ENCODE peak calls at places on chromosomes 6 and 20, in seven cellular contexts. O is tibial artery; L is PC-3; Z is prostate gland; C is RWPE2; H is CD4-positive, alpha-beta T cell; S is Peyer's patch. A is an unnamed sample.

GRCh38 chr20:62316331-62317166 is 13.8 kb downstream of the ADRM1 start:
- DNase-seq in O (no peak), L (no peak), Z (peak), C (peak), H (no peak), S (no peak), A (no peak)

GRCh38 chr6:102026649-102027048 is 633.1 kb downstream of the GRIK2 start:
- DNase-seq in O (no peak), L (no peak), Z (no peak), C (no peak), H (no peak), S (no peak), A (no peak)

GRCh38 chr6:168803874-168804273 is 362.9 kb downstream of the SMOC2 start:
- DNase-seq in O (no peak), L (no peak), Z (no peak), C (no peak), H (no peak), S (no peak), A (no peak)

GRCh38 chr20:15498926-15499325 is 1074.3 kb downstream of the KIF16B start:
- DNase-seq in O (no peak), L (no peak), Z (no peak), C (no peak), H (no peak), S (no peak), A (no peak)

GRCh38 chr6:107981695-107982094 is 23.7 kb upstream of the SEC63 start:
- DNase-seq in O (no peak), L (no peak), Z (no peak), C (no peak), H (no peak), S (no peak), A (no peak)

GRCh38 chr6:36118550-36119107 is 11.7 kb upstream of the MAPK13 start:
- DNase-seq in O (no peak), L (peak), Z (no peak), C (no peak), H (peak), S (peak), A (no peak)

GRCh38 chr6:63553208-63553607 is 19.1 kb upstream of the LOC128125822 start:
- DNase-seq in O (no peak), L (no peak), Z (no peak), C (no peak), H (no peak), S (no peak), A (no peak)

GRCh38 chr6:161922631-161923119 is 648.8 kb upstream of the AGPAT4 start:
- DNase-seq in O (no peak), L (peak), Z (peak), C (no peak), H (no peak), S (peak), A (no peak)

GRCh38 chr6:17448165-17448564 is 54.8 kb downstream of the CAP2 start:
- DNase-seq in O (no peak), L (no peak), Z (no peak), C (no peak), H (no peak), S (no peak), A (no peak)

GRCh38 chr6:90322976-90323474 is 26.4 kb upstream of the BACH2 start:
- DNase-seq in O (no peak), L (no peak), Z (no peak), C (no peak), H (no peak), S (no peak), A (no peak)

GRCh38 chr6:79546186-79546585 is 9.0 kb upstream of the LCA5 start:
- DNase-seq in O (no peak), L (no peak), Z (no peak), C (no peak), H (no peak), S (no peak), A (no peak)

GRCh38 chr6:162907876-162908481 is 180.2 kb downstream of the PACRG start:
- DNase-seq in O (no peak), L (peak), Z (no peak), C (no peak), H (no peak), S (no peak), A (no peak)

GRCh38 chr6:56851104-56851503 is 103.8 kb upstream of the BEND6 start:
- DNase-seq in O (no peak), L (no peak), Z (no peak), C (no peak), H (no peak), S (no peak), A (no peak)

GRCh38 chr20:24765316-24766142 is 183.5 kb upstream of the CST7 start:
- DNase-seq in O (peak), L (no peak), Z (no peak), C (no peak), H (no peak), S (peak), A (no peak)

GRCh38 chr6:158057213-158057987 is 75.7 kb downstream of the SYNJ2 start:
- DNase-seq in O (no peak), L (peak), Z (no peak), C (no peak), H (no peak), S (no peak), A (no peak)

GRCh38 chr20:38272398-38272797 is 11.9 kb upstream of the KIAA1755 start:
- DNase-seq in O (peak), L (peak), Z (no peak), C (peak), H (no peak), S (peak), A (no peak)

GRCh38 chr6:83313880-83314279 is 117.0 kb downstream of the ME1 start:
- DNase-seq in O (no peak), L (no peak), Z (no peak), C (no peak), H (no peak), S (no peak), A (no peak)

GRCh38 chr6:155939253-155939652 is 483.6 kb upstream of the NOX3 start:
- DNase-seq in O (no peak), L (no peak), Z (no peak), C (no peak), H (no peak), S (no peak), A (no peak)

GRCh38 chr20:57633945-57634491 is 13.8 kb upstream of the ZBP1 start:
- DNase-seq in O (no peak), L (no peak), Z (no peak), C (no peak), H (no peak), S (no peak), A (no peak)

GRCh38 chr6:51928320-51928719 is 159.1 kb downstream of the PKHD1 start:
- DNase-seq in O (no peak), L (no peak), Z (no peak), C (no peak), H (no peak), S (no peak), A (no peak)

GRCh38 chr6:150897400-150897943 is 32.0 kb downstream of the MTHFD1L start:
- DNase-seq in O (no peak), L (no peak), Z (no peak), C (no peak), H (no peak), S (no peak), A (no peak)

GRCh38 chr20:5148581-5148980 is 21.8 kb downstream of the CDS2 start:
- DNase-seq in O (no peak), L (no peak), Z (no peak), C (no peak), H (no peak), S (no peak), A (no peak)

GRCh38 chr6:105608711-105609374 is 206.0 kb upstream of the PREP start:
- DNase-seq in O (no peak), L (peak), Z (no peak), C (no peak), H (no peak), S (no peak), A (no peak)

GRCh38 chr6:142302427-142303190 is 802 bp downstream of the ADGRG6 start:
- DNase-seq in O (no peak), L (peak), Z (peak), C (no peak), H (no peak), S (no peak), A (no peak)

GRCh38 chr6:166052837-166053236 is 114.8 kb downstream of the TBXT start:
- DNase-seq in O (no peak), L (no peak), Z (no peak), C (no peak), H (no peak), S (no peak), A (no peak)

GRCh38 chr6:57316581-57317059 is 810 bp upstream of the PRIM2 start:
- DNase-seq in O (peak), L (peak), Z (peak), C (peak), H (peak), S (peak), A (peak)

GRCh38 chr20:32558526-32558925 is 26.6 kb downstream of the NOL4L start:
- DNase-seq in O (no peak), L (no peak), Z (no peak), C (no peak), H (no peak), S (no peak), A (no peak)

GRCh38 chr6:87483929-87484328 is 11.2 kb downstream of the SLC35A1 start:
- DNase-seq in O (no peak), L (peak), Z (no peak), C (no peak), H (no peak), S (no peak), A (no peak)

GRCh38 chr6:125918681-125919566 is 37.6 kb upstream of the HINT3 start:
- DNase-seq in O (no peak), L (peak), Z (peak), C (no peak), H (peak), S (peak), A (no peak)

GRCh38 chr6:106425382-106425781 is 64.9 kb downstream of the CRYBG1 start:
- DNase-seq in O (no peak), L (no peak), Z (no peak), C (no peak), H (no peak), S (no peak), A (no peak)

GRCh38 chr6:168995526-168996100 is 258.0 kb downstream of the THBS2 start:
- DNase-seq in O (no peak), L (no peak), Z (no peak), C (no peak), H (no peak), S (no peak), A (no peak)

GRCh38 chr6:100202417-100203194 is 208.6 kb upstream of the MCHR2 start:
- DNase-seq in O (no peak), L (peak), Z (no peak), C (peak), H (no peak), S (no peak), A (no peak)

GRCh38 chr6:75158176-75158575 is 47.7 kb downstream of the COL12A1 start:
- DNase-seq in O (no peak), L (no peak), Z (no peak), C (no peak), H (no peak), S (no peak), A (no peak)

GRCh38 chr20:10579942-10580341 is 93.9 kb downstream of the JAG1 start:
- DNase-seq in O (no peak), L (peak), Z (no peak), C (no peak), H (no peak), S (no peak), A (no peak)

GRCh38 chr6:89432875-89433636 is at the start of gene ANKRD6:
- DNase-seq in O (peak), L (peak), Z (peak), C (no peak), H (peak), S (peak), A (peak)

GRCh38 chr6:26403888-26404287 is 1.8 kb downstream of the BTN3A1 start:
- DNase-seq in O (no peak), L (no peak), Z (no peak), C (no peak), H (no peak), S (no peak), A (no peak)
- TF ChIP-seq CTCF in O (no peak), L (no peak), Z (no peak), C (no peak), H (no peak), S (no peak), A (no peak)

DNA sequence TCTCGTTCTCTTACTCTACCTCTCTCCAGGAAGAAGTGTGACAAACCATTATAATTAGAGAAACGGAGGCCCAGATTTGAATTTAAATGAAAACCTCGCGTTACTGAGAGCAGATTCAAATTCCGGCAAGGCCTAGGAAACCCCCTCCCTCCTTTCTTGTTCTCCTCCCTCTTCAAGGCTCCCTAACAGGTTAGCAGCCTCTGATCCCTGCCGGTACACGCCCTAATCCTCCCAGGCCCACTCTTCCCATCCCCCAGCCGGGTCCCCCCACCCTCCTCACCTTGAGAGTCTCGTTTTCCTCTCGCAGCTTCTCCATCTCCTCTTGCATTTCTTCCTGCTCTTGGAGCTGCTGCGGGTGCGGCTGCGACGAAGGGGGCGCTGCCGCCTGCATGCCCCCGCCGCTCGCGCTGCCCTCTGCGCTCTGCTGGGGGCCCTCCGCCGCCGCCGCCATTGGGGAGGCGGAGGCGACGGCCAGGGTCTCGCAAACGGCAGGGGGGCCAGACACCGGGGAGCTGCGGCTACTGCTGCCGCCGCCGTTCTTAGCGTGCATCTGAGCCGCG is 3.8 kb downstream of the MTCL3 start:
- DNase-seq in O (no peak), L (no peak), Z (no peak), C (no peak), H (peak), S (no peak), A (no peak)
- TF ChIP-seq CTCF in O (no peak), L (no peak), Z (no peak), C (no peak), H (no peak), S (no peak), A (no peak)

GRCh38 chr6:109443425-109443950 is 3.0 kb downstream of the SMPD2 start:
- DNase-seq in O (peak), L (no peak), Z (no peak), C (no peak), H (no peak), S (no peak), A (no peak)

GRCh38 chr6:109446072-109446471 is 5.5 kb downstream of the SMPD2 start:
- DNase-seq in O (no peak), L (no peak), Z (no peak), C (no peak), H (no peak), S (no peak), A (no peak)

GRCh38 chr6:109446541-109446940 is 6.0 kb downstream of the SMPD2 start:
- DNase-seq in O (no peak), L (no peak), Z (no peak), C (no peak), H (no peak), S (no peak), A (no peak)

GRCh38 chr6:109447087-109447486 is 6.6 kb downstream of the SMPD2 start:
- DNase-seq in O (no peak), L (no peak), Z (no peak), C (no peak), H (no peak), S (no peak), A (no peak)

DNA sequence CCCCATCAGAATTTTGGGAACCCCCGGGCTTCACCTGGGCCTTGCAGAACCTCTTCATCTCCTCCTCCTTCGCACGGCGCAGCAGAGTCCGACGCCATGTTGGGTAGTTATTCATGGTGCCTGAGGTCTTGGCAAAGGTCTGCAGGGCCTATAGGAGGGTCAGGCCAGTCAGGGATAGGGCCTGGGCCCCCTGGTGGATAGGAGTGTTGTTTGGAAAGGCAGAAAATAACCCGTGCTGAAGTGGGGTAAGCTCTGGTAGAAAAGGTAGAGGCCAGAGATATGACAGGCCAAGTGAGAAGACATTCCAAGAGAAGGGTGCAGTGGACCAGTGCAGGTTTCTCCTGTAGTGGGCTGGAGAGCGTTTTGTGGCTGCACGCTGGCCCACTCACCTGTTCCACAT is 4.9 kb downstream of the SMPD2 start:
- DNase-seq in O (no peak), L (no peak), Z (no peak), C (no peak), H (no peak), S (no peak), A (no peak)
- TF ChIP-seq CTCF in O (no peak), L (peak), Z (no peak), C (no peak), H (no peak), S (no peak), A (no peak)

GRCh38 chr6:15811107-15811506 is 148.3 kb upstream of the DTNBP1 start:
- DNase-seq in O (no peak), L (no peak), Z (no peak), C (no peak), H (no peak), S (no peak), A (no peak)
- TF ChIP-seq CTCF in O (no peak), L (peak), Z (no peak), C (no peak), H (no peak), S (no peak), A (no peak)